ENCODE peak calls at places on chromosomes 4 and X, in eight cellular contexts. Q is choroid plexus epithelial cell; X is stomach; I is keratinocyte; N is CD4-positive, alpha-beta T cell; B is activated CD8-positive, alpha-beta T cell treated with anti-CD3 and anti-CD28 coated beads for 36 hours; H is H9; A is GM13976. D is an unnamed sample.

GRCh38 chr4:48913346-48913745 is 6.8 kb upstream of the OCIAD2 start:
- DNase-seq in A (no peak), B (no peak), Q (peak), H (no peak), X (no peak), N (no peak), I (peak), D (no peak)

GRCh38 chr4:185305979-185306442 is 89.7 kb downstream of the LRP2BP start:
- DNase-seq in A (no peak), N (no peak), B (no peak), I (peak), H (peak), X (no peak), Q (peak), D (no peak)

GRCh38 chr4:181874582-181874981 is 368.6 kb upstream of the TENM3 start:
- DNase-seq in B (no peak), A (no peak), Q (peak), H (no peak), X (no peak), I (no peak), N (no peak), D (no peak)

GRCh38 chr4:98890698-98891097 is 38.2 kb downstream of the EIF4E start:
- DNase-seq in A (no peak), Q (peak), N (no peak), H (no peak), I (no peak), X (no peak), B (no peak), D (no peak)

GRCh38 chrX:115350696-115351408 is 61.3 kb downstream of the LUZP4 start:
- DNase-seq in A (no peak), B (no peak), Q (no peak), H (no peak), X (no peak), N (no peak), I (no peak), D (no peak)

GRCh38 chr4:153345011-153345981 is 808 bp downstream of the MND1 start:
- DNase-seq in N (peak), B (peak), X (no peak), Q (peak), I (no peak), A (peak), H (peak), D (no peak)

GRCh38 chr4:48963042-48963679 is 22.9 kb upstream of the CWH43 start:
- DNase-seq in I (no peak), B (peak), Q (peak), H (peak), A (peak), X (peak), N (peak), D (peak)

GRCh38 chr4:107721436-107722090 is 1.5 kb upstream of the PAPSS1 start:
- DNase-seq in N (peak), X (no peak), A (peak), H (peak), B (peak), Q (no peak), I (no peak), D (no peak)

GRCh38 chrX:108453841-108454240 is 14.2 kb downstream of the COL4A5 start:
- DNase-seq in Q (no peak), X (no peak), A (no peak), I (no peak), N (no peak), B (no peak), H (no peak), D (no peak)

GRCh38 chr4:13703096-13703495 is 75.6 kb upstream of the BOD1L1 start:
- DNase-seq in N (no peak), A (no peak), H (no peak), Q (no peak), I (no peak), X (no peak), B (no peak), D (no peak)

GRCh38 chr4:112418092-112418491 is 97.9 kb downstream of the NEUROG2 start:
- DNase-seq in X (no peak), Q (no peak), H (peak), A (no peak), B (no peak), I (no peak), N (no peak), D (no peak)

GRCh38 chr4:114691865-114692264 is 93.3 kb downstream of the UGT8 start:
- DNase-seq in B (no peak), H (no peak), I (no peak), N (no peak), X (no peak), Q (no peak), A (no peak), D (no peak)

GRCh38 chrX:40100141-40100536 is 2.4 kb upstream of the BCOR start:
- DNase-seq in B (no peak), Q (peak), A (no peak), X (peak), H (no peak), I (no peak), N (no peak), D (no peak)

GRCh38 chrX:105564536-105564935 is 257.8 kb upstream of the NRK start:
- DNase-seq in Q (peak), A (no peak), N (no peak), X (no peak), H (no peak), B (peak), I (no peak), D (no peak)

GRCh38 chr4:159272341-159273125 is 169.7 kb downstream of the RAPGEF2 start:
- DNase-seq in N (no peak), X (no peak), A (no peak), I (no peak), H (no peak), Q (peak), B (no peak), D (no peak)

GRCh38 chr4:6885953-6886557 is 23.6 kb upstream of the TBC1D14 start:
- DNase-seq in X (peak), H (no peak), Q (peak), N (no peak), B (peak), A (peak), I (no peak), D (no peak)

GRCh38 chrX:81336455-81337144 is 134.7 kb downstream of the SH3BGRL start:
- DNase-seq in A (no peak), X (no peak), B (no peak), N (no peak), H (no peak), Q (peak), I (no peak), D (no peak)

GRCh38 chr4:13527983-13528822 is 16.1 kb downstream of the NKX3-2 start:
- DNase-seq in A (peak), N (no peak), B (peak), H (no peak), I (no peak), Q (no peak), X (no peak), D (no peak)

GRCh38 chrX:114675365-114675764 is 91.5 kb downstream of the HTR2C start:
- DNase-seq in B (no peak), A (no peak), N (no peak), I (no peak), H (no peak), Q (peak), X (no peak), D (no peak)

GRCh38 chrX:32851556-32851955 is 359.8 kb downstream of the DMD start:
- DNase-seq in A (no peak), H (no peak), X (no peak), I (no peak), N (no peak), B (no peak), Q (no peak), D (no peak)

GRCh38 chrX:10634681-10635161 is 14.3 kb upstream of the MID1 start:
- DNase-seq in H (no peak), Q (peak), X (no peak), I (peak), B (no peak), A (no peak), N (no peak), D (no peak)

GRCh38 chrX:49230500-49231232 is 2.5 kb downstream of the CACNA1F start:
- DNase-seq in N (peak), I (no peak), B (peak), Q (no peak), H (peak), A (peak), X (peak), D (peak)

GRCh38 chrX:3299626-3300025 is 46.8 kb downstream of the MXRA5 start:
- DNase-seq in X (no peak), Q (peak), N (no peak), A (no peak), B (no peak), I (no peak), H (no peak), D (no peak)

GRCh38 chr4:106297636-106298035 is 18.4 kb downstream of the TBCK start:
- DNase-seq in A (no peak), H (no peak), I (no peak), X (no peak), N (no peak), Q (no peak), B (no peak), D (no peak)

GRCh38 chrX:18674788-18675735 is 3.2 kb upstream of the RS1 start:
- DNase-seq in I (peak), X (peak), H (peak), Q (peak), A (peak), N (peak), B (peak), D (peak)

GRCh38 chrX:103878466-103879151 is 46.6 kb upstream of the RAB9B start:
- DNase-seq in I (peak), Q (peak), N (no peak), X (no peak), B (no peak), A (no peak), H (no peak), D (no peak)

GRCh38 chrX:137432609-137433008 is 133.3 kb upstream of the ZIC3 start:
- DNase-seq in I (no peak), B (peak), N (no peak), H (peak), X (no peak), A (peak), Q (peak), D (no peak)

GRCh38 chrX:118528089-118528753 is 32.6 kb downstream of the DOCK11 start:
- DNase-seq in H (no peak), X (no peak), Q (no peak), B (peak), N (peak), A (peak), I (no peak), D (no peak)

GRCh38 chr4:48042979-48043461 is 26.4 kb downstream of the NIPAL1 start:
- DNase-seq in B (no peak), I (no peak), H (no peak), N (no peak), Q (no peak), X (no peak), A (no peak), D (no peak)

GRCh38 chr4:19402666-19403065 is 849.0 kb upstream of the SLIT2 start:
- DNase-seq in N (no peak), X (no peak), I (no peak), A (no peak), B (no peak), Q (no peak), H (no peak), D (no peak)

GRCh38 chr4:86653237-86653865 is 59.2 kb downstream of the PTPN13 start:
- DNase-seq in H (no peak), X (no peak), I (no peak), A (no peak), B (peak), Q (no peak), N (no peak), D (no peak)

GRCh38 chr4:101244349-101244748 is 103.0 kb downstream of the PPP3CA start:
- DNase-seq in X (no peak), B (no peak), N (no peak), A (no peak), I (no peak), H (no peak), Q (no peak), D (no peak)

GRCh38 chr4:86035688-86036087 is 324.2 kb downstream of the MAPK10 start:
- DNase-seq in H (no peak), X (no peak), N (no peak), A (no peak), I (no peak), B (no peak), Q (no peak), D (no peak)

GRCh38 chr4:169225058-169225751 is 45.6 kb downstream of the SH3RF1 start:
- DNase-seq in I (peak), H (no peak), A (no peak), N (no peak), Q (peak), X (no peak), B (no peak), D (no peak)

GRCh38 chr4:169228076-169228475 is 42.7 kb downstream of the SH3RF1 start:
- DNase-seq in H (no peak), A (no peak), Q (no peak), N (no peak), I (no peak), X (no peak), B (no peak), D (no peak)

GRCh38 chr4:169222768-169223167 is 48.0 kb downstream of the SH3RF1 start:
- DNase-seq in I (no peak), Q (no peak), A (no peak), X (no peak), B (no peak), N (no peak), H (no peak), D (no peak)

GRCh38 chr4:169226565-169226964 is 44.2 kb downstream of the SH3RF1 start:
- DNase-seq in I (no peak), Q (no peak), B (no peak), A (no peak), X (no peak), N (no peak), H (no peak), D (no peak)

GRCh38 chr4:169225812-169226211 is 44.9 kb downstream of the SH3RF1 start:
- DNase-seq in X (no peak), N (no peak), I (no peak), Q (no peak), B (no peak), H (no peak), A (no peak), D (no peak)
- TF ChIP-seq CTCF in X (no peak), N (no peak), I (no peak), Q (no peak), B (no peak), H (no peak), A (no peak), D (no peak)

DNA sequence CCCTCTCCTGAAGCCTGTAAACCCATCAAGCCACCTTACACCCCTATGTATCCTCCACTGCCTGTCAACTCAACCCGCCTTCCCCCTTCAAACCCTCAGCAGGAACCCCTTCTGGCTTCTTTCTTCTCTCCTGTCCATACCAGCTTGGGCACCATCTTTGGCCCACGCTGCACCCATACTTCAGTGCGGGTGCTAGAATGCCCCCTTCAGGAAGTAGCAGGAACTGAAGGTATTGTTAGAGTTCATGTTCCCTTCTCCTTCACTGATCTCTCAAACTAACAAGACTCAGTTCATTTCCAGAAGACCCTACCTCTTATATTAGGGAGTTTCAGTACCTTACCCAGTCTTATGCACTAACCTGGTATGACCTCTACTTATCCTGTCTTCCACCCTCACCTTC is 1.5 kb upstream of the UGT2B17 start:
- DNase-seq in I (no peak), A (no peak), B (no peak), H (no peak), Q (no peak), N (no peak), X (no peak), D (no peak)
- TF ChIP-seq CTCF in I (no peak), A (no peak), B (no peak), H (no peak), Q (no peak), N (no peak), X (no peak), D (no peak)

DNA sequence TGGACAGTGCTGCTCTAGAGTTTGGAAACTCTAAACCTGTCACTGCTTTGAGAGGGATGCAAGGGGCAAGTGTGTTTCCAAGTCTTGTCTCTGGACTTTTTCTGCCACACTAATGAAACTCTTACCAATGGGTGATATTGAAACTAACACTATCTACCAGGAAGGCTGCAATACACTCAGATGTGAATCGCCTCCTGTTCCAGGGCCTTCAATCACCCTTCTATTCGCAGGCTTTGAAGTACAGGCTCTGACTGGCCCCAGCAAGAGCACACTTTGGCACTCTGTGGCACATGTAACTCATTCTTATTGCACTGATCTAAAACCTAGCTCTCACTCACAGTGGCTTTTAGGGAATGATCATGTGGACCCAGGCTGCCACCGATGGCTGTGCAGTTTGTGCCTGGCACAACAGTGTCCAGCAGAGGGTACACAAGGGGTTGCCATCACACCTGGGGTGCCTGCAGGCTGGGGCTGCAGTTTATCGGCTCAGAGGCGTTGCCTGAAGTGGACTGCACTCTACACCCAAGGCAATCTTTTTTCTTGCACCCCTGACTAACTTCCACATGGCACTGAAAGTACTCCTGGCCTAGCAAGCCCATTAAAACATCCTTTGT is 210.8 kb downstream of the MGST2 start:
- DNase-seq in H (no peak), X (no peak), I (no peak), Q (peak), N (no peak), B (peak), A (no peak), D (no peak)
- TF ChIP-seq CTCF in H (no peak), X (no peak), I (no peak), Q (no peak), N (no peak), B (no peak), A (no peak), D (no peak)

DNA sequence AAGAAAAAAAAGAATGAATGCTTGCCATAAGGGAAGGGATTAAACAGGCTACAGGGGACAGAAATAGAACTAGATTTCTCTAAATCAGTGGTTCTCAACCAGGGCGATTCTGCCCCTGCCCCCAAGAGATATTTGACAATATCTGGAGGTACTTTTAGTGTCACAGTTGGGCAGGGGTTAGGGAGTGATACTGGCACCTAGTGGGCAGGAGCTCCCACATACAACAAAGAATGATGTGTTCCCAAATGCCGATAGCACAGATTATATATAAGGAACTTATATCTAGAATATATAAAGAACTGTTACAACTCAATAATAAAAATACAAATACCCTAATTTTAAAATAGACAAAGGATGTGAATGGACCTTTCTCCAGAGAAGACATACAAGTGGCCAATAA is 14.7 kb downstream of the S100G start:
- DNase-seq in A (no peak), X (no peak), N (no peak), H (no peak), Q (no peak), B (no peak), I (no peak), D (no peak)
- TF ChIP-seq CTCF in A (no peak), X (no peak), N (no peak), H (peak), Q (peak), B (no peak), I (no peak), D (no peak)

DNA sequence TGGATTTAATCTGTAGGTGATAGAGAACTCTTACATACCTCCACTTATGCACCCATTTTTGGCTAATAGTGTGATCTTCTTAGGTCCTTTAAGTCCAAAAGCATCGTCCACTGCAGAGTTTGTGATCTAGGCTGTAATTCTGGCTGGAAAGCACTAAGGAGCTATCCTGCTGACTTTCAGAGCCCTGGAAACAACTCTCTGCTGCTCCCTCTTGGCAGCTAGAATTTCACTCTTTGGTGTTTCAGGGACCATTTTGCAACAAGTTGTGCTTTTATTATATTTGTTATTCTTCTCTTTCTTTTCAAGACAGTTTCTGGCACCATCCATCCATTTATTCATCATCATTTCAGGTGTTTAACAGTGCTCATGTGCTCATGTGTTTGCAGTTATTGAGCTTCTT is 130.0 kb downstream of the RBM46 start:
- DNase-seq in A (no peak), Q (peak), X (no peak), I (no peak), H (peak), N (no peak), B (no peak), D (no peak)
- TF ChIP-seq CTCF in A (no peak), Q (no peak), X (no peak), I (peak), H (peak), N (no peak), B (no peak), D (peak)

DNA sequence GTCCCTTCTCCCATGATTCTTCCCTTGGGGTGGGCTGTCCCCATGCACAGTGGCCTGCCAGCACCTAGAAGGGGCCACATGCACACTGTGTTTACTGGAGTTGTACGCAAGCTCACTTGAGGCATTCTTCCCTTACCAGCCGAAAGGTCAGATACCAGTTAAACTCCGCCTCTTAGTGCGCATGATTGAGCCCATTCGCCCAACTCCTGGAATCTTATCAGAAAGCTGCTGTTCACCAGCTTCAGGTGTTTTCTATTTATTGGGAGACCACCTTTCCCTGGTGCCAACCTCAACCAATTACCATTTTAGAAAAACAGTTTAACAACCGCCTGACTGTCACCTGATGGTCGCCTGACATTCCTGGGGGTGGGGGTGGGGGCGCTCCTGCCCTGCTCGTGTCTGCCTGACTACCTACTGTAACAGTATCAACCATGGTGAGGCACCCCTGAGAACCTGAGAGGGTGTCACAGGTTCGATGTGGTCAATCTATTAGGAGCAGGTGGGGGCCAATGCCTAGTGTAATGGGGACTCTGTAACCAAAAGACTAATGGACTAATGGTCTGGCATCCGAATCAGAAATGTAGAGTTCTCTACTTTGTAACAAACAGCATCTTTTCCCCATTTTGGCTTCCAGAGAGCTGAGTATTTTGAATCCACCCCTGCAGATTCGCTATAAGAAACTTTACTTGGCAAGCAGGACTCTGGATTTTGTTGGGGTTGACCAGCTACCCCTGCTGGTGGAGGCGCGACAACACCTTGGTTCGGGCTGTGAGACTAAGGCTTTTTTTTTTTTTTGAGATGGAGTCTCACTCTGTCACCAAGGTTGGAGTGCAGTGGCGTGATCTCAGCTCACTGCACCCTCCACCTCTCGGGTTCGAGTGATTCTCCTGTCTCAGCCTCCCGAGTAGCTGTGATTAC is 58.3 kb upstream of the ZNF157 start:
- DNase-seq in N (peak), I (no peak), A (peak), X (peak), H (peak), B (peak), Q (peak), D (no peak)
- TF ChIP-seq CTCF in N (peak), I (peak), A (peak), X (peak), H (peak), B (peak), Q (peak), D (peak)

D was measured in progenitor cell of endocrine pancreas.